ENCODE peak calls at places on chromosome 16, in six cellular contexts. X is AG04449, I is lower leg skin, Z is AG10803, P is endothelial cell, B is GM06990. W is an unnamed sample.

GRCh38 chr16:75820672-75821071 is 94.4 kb upstream of the CPHXL start:
- DNase-seq in X (no peak), I (no peak), Z (no peak), P (no peak), B (no peak), W (no peak)

GRCh38 chr16:29804020-29804419 is 2.3 kb upstream of the MAZ start:
- DNase-seq in X (no peak), I (no peak), Z (no peak), P (no peak), B (no peak), W (no peak)

GRCh38 chr16:8935989-8936388 is 27.7 kb downstream of the USP7 start:
- DNase-seq in X (no peak), I (no peak), Z (no peak), P (peak; percentile 35), B (peak; percentile 34), W (no peak)

GRCh38 chr16:89096768-89097527 is 3.3 kb downstream of the ACSF3 start:
- DNase-seq in X (no peak), I (no peak), Z (no peak), P (no peak), B (no peak), W (no peak)

GRCh38 chr16:56679078-56679730 is 3.1 kb upstream of the MT1X start:
- DNase-seq in X (no peak), I (no peak), Z (no peak), P (no peak), B (no peak), W (no peak)

GRCh38 chr16:87461466-87461975 is 31.3 kb downstream of the ZCCHC14 start:
- DNase-seq in X (no peak), I (peak; percentile 91), Z (no peak), P (peak; percentile 76), B (peak; percentile 28), W (no peak)

GRCh38 chr16:53822936-53823529 is 119.1 kb downstream of the FTO start:
- DNase-seq in X (no peak), I (no peak), Z (peak; percentile 50), P (no peak), B (no peak), W (no peak)

GRCh38 chr16:57784334-57784733 is 18.0 kb downstream of the KIFC3 start:
- DNase-seq in X (no peak), I (no peak), Z (no peak), P (no peak), B (no peak), W (no peak)

GRCh38 chr16:83040174-83040573 is 413.4 kb downstream of the CDH13 start:
- DNase-seq in X (no peak), I (no peak), Z (peak; percentile 17), P (no peak), B (no peak), W (no peak)

GRCh38 chr16:2149630-2150417 is 1.4 kb downstream of the RAB26 start:
- DNase-seq in X (no peak), I (no peak), Z (no peak), P (no peak), B (peak; percentile 62), W (no peak)

GRCh38 chr16:72099377-72099818 is 5.8 kb downstream of the DHX38 start:
- DNase-seq in X (no peak), I (no peak), Z (peak; percentile 38), P (peak; percentile 75), B (no peak), W (no peak)

GRCh38 chr16:20918486-20919239 is 18.1 kb downstream of the LYRM1 start:
- DNase-seq in X (no peak), I (peak; percentile 89), Z (peak; percentile 90), P (no peak), B (no peak), W (no peak)

GRCh38 chr16:30797670-30798309 is 10.8 kb upstream of the ZNF629 start:
- DNase-seq in X (no peak), I (no peak), Z (no peak), P (no peak), B (no peak), W (no peak)

GRCh38 chr16:27639588-27640276 is 89.8 kb downstream of the KATNIP start:
- DNase-seq in X (peak; percentile 10), I (no peak), Z (peak; percentile 50), P (peak; percentile 45), B (no peak), W (no peak)

GRCh38 chr16:85137323-85138072 is 25.2 kb upstream of the CIBAR2 start:
- DNase-seq in X (no peak), I (peak; percentile 98), Z (peak; percentile 94), P (no peak), B (no peak), W (no peak)

GRCh38 chr16:63982156-63982555 is 1139.7 kb downstream of the CDH11 start:
- DNase-seq in X (no peak), I (no peak), Z (no peak), P (no peak), B (no peak), W (no peak)

GRCh38 chr16:13923703-13924298 is 3.8 kb downstream of the ERCC4 start:
- DNase-seq in X (no peak), I (no peak), Z (peak; percentile 65), P (no peak), B (peak; percentile 23), W (no peak)

GRCh38 chr16:680967-681745 is 946 bp downstream of the STUB1 start:
- DNase-seq in X (no peak), I (no peak), Z (peak; percentile 53), P (no peak), B (no peak), W (no peak)

GRCh38 chr16:77585852-77586251 is 136.5 kb upstream of the NUDT7 start:
- DNase-seq in X (no peak), I (no peak), Z (no peak), P (no peak), B (no peak), W (no peak)

GRCh38 chr16:80034948-80035700 is 434.6 kb upstream of the MAF start:
- DNase-seq in X (no peak), I (no peak), Z (no peak), P (no peak), B (no peak), W (no peak)

GRCh38 chr16:56855936-56856335 is 9.1 kb upstream of the SLC12A3 start:
- DNase-seq in X (no peak), I (no peak), Z (no peak), P (no peak), B (no peak), W (no peak)

GRCh38 chr16:62050793-62051192 is 14.6 kb upstream of the CDH8 start:
- DNase-seq in X (no peak), I (no peak), Z (no peak), P (no peak), B (no peak), W (no peak)

GRCh38 chr16:8656376-8656775 is 18.0 kb upstream of the ABAT start:
- DNase-seq in X (no peak), I (peak; percentile 58), Z (no peak), P (no peak), B (no peak), W (no peak)

GRCh38 chr16:88195021-88195581 is 187.7 kb upstream of the ZNF469 start:
- DNase-seq in X (no peak), I (no peak), Z (peak; percentile 73), P (no peak), B (no peak), W (no peak)

GRCh38 chr16:2092866-2093265 is 42.8 kb downstream of the PKD1 start:
- DNase-seq in X (no peak), I (no peak), Z (no peak), P (no peak), B (no peak), W (no peak)

GRCh38 chr16:88393034-88393433 is 10.3 kb downstream of the ZNF469 start:
- DNase-seq in X (no peak), I (no peak), Z (peak; percentile 69), P (no peak), B (no peak), W (no peak)

GRCh38 chr16:75502916-75503605 is 7.8 kb upstream of the CHST6 start:
- DNase-seq in X (no peak), I (no peak), Z (no peak), P (no peak), B (no peak), W (no peak)

GRCh38 chr16:63061319-63061718 is 1025.1 kb upstream of the CDH8 start:
- DNase-seq in X (no peak), I (no peak), Z (no peak), P (no peak), B (no peak), W (no peak)

GRCh38 chr16:72947379-72948237 is 100.3 kb downstream of the ZFHX3 start:
- DNase-seq in X (no peak), I (no peak), Z (no peak), P (no peak), B (no peak), W (no peak)

GRCh38 chr16:70678121-70678897 is 7.5 kb downstream of the MTSS2 start:
- DNase-seq in X (no peak), I (no peak), Z (no peak), P (no peak), B (no peak), W (no peak)

GRCh38 chr16:49515016-49515415 is 141.4 kb downstream of the C16orf78 start:
- DNase-seq in X (no peak), I (no peak), Z (no peak), P (no peak), B (no peak), W (no peak)

GRCh38 chr16:17544785-17545184 is 74.0 kb upstream of the XYLT1 start:
- DNase-seq in X (no peak), I (peak; percentile 12), Z (no peak), P (peak; percentile 10), B (no peak), W (no peak)
- TF ChIP-seq CTCF in X (no peak), I (no peak), Z (peak; percentile 31), P (peak; percentile 72), B (peak; percentile 21), W (peak; percentile 23)

DNA sequence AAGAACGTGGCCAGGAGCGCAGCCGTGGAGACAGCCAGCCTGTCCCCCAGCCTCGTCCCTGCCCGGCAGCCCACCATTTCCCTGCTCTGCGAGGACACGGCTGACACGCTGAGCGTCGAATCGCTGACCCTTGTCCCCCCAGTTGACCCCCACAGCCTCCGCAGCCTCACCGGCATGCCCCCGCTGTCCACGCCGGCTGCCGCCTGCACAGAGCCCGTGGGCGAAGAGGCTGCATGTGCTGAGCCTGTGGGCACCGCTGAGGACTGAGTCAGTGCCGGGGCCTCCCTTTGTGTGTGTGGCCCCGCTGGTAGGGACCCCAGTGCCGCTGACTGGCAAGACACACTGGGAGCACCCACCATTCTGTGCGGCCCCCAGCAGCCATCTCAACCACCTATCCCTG is 77.6 kb downstream of the SOCS1 start:
- DNase-seq in X (no peak), I (no peak), Z (no peak), P (no peak), B (no peak), W (no peak)
- TF ChIP-seq CTCF in X (no peak), I (no peak), Z (no peak), P (no peak), B (no peak), W (no peak)

DNA sequence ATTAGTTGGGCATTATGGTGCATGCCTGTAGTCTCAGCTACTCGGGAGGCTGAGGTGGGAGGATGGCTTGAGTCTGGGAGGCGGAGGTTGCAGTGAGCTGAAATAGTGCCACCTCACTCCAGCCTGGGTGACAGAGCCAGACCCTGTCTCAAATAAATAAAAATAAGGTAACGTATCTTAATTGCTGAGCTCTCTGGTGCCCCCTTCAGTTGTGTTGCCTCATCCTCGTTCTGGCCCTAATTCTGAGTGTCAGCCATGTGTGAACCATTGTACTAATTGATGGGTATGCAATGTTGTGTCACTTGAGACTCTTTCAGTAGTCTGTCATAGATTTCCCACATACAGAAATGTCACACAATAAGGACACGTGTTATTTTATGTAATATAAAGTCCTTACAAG is 363.1 kb upstream of the RBFOX1 start:
- DNase-seq in X (no peak), I (no peak), Z (no peak), P (no peak), B (no peak), W (no peak)
- TF ChIP-seq CTCF in X (no peak), I (no peak), Z (no peak), P (no peak), B (no peak), W (no peak)

GRCh38 chr16:68367034-68367433 is 56.2 kb downstream of the PRMT7 start:
- DNase-seq in X (no peak), I (no peak), Z (peak; percentile 30), P (peak; percentile 66), B (no peak), W (no peak)
- TF ChIP-seq CTCF in X (peak; percentile 20), I (no peak), Z (peak; percentile 43), P (peak; percentile 68), B (peak; percentile 56), W (peak; percentile 54)